ENCODE peak calls at places on chromosomes 3 and 15, in six cellular contexts. D is NB4, R is endothelial cell of umbilical vein, P is tibial nerve, Y is heart left ventricle, A is prostate gland. X is an unnamed sample.

GRCh38 chr3:13109516-13109915 is 36.3 kb upstream of the IQSEC1 start:
- DNase-seq in D (no peak), R (no peak), P (no peak), Y (no peak), A (no peak), X (no peak)

GRCh38 chr3:126197854-126198584 is 17.6 kb upstream of the ALDH1L1 start:
- DNase-seq in D (peak), R (peak), P (peak), Y (peak), A (peak), X (peak)

GRCh38 chr15:51135276-51135675 is 40.6 kb upstream of the TNFAIP8L3 start:
- DNase-seq in D (no peak), R (no peak), P (no peak), Y (no peak), A (no peak), X (no peak)

GRCh38 chr3:42265059-42265991 is 660 bp downstream of the CCK start:
- DNase-seq in D (no peak), R (no peak), P (no peak), Y (no peak), A (no peak), X (no peak)

GRCh38 chr3:43400162-43400561 is 113.8 kb downstream of the SNRK start:
- DNase-seq in D (no peak), R (no peak), P (no peak), Y (no peak), A (no peak), X (no peak)

GRCh38 chr3:125280966-125281365 is 68.4 kb upstream of the SLC12A8 start:
- DNase-seq in D (no peak), R (peak), P (no peak), Y (peak), A (no peak), X (no peak)

GRCh38 chr15:88467935-88468528 is 524 bp downstream of the MRPS11 start:
- DNase-seq in D (peak), R (peak), P (no peak), Y (no peak), A (no peak), X (no peak)

GRCh38 chr3:133124511-133124910 is 86.3 kb downstream of the TMEM108 start:
- DNase-seq in D (no peak), R (no peak), P (no peak), Y (no peak), A (no peak), X (peak)

GRCh38 chr3:134795776-134796312 is 784 bp downstream of the EPHB1 start:
- DNase-seq in D (no peak), R (no peak), P (no peak), Y (no peak), A (no peak), X (no peak)

GRCh38 chr3:124316034-124316287 is 324.0 kb upstream of the ROPN1 start:
- DNase-seq in D (peak), R (no peak), P (no peak), Y (no peak), A (no peak), X (no peak)

GRCh38 chr3:107064445-107065060 is 312.7 kb upstream of the CCDC54 start:
- DNase-seq in D (peak), R (peak), P (peak), Y (peak), A (peak), X (peak)

GRCh38 chr15:82530606-82531379 is 9.5 kb downstream of the RPS17 start:
- DNase-seq in D (peak), R (peak), P (peak), Y (peak), A (peak), X (peak)

GRCh38 chr3:159077860-159078259 is 276.0 kb downstream of the MFSD1 start:
- DNase-seq in D (no peak), R (peak), P (no peak), Y (no peak), A (no peak), X (no peak)

GRCh38 chr15:28246605-28247004 is 75.4 kb downstream of the HERC2 start:
- DNase-seq in D (no peak), R (no peak), P (no peak), Y (no peak), A (no peak), X (no peak)

GRCh38 chr3:69248394-69248793 is 126.0 kb upstream of the LMOD3 start:
- DNase-seq in D (no peak), R (no peak), P (no peak), Y (no peak), A (no peak), X (no peak)

GRCh38 chr3:70531063-70531657 is 218.7 kb upstream of the MDFIC2 start:
- DNase-seq in D (peak), R (peak), P (no peak), Y (no peak), A (no peak), X (no peak)

GRCh38 chr3:8455451-8456117 is 46.0 kb upstream of the LMCD1 start:
- DNase-seq in D (no peak), R (peak), P (no peak), Y (no peak), A (no peak), X (no peak)
- H3K4me3 ChIP-seq in D (no peak), R (no peak), P (no peak), Y (no peak), A (no peak), X (no peak)

GRCh38 chr3:153050978-153051377 is 111.0 kb upstream of the RAP2B start:
- DNase-seq in D (no peak), R (no peak), P (no peak), Y (no peak), A (no peak), X (no peak)
- TF ChIP-seq CTCF in D (no peak), R (no peak), P (no peak), Y (no peak), A (no peak), X (no peak)

GRCh38 chr3:74897006-74897405 is 282.5 kb upstream of the CNTN3 start:
- DNase-seq in D (peak), R (no peak), P (no peak), Y (no peak), A (no peak), X (no peak)
- TF ChIP-seq POLR2A in D (no peak), R (no peak), P (no peak), Y (no peak), A (no peak), X (no peak)

DNA sequence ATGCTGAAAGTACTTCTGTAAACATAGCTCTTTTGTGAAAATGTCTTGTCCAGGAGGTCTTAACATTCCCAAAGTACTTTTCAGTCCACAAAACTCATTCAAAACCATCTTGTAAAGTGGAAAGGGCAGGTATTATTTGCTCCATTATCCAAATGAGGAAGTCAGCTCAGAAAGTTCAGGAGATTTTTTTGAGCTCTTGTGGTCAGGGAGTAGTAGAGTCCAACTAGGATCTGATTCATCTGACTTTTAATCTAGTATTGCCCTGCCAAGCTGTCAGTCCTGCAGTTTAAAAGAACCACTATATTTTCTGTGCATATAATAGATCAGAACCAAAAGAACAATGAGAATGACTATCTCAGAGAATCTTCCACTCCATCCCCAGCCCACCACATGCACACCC is 83.5 kb downstream of the FOXB1 start:
- DNase-seq in D (no peak), R (no peak), P (no peak), Y (no peak), A (no peak), X (no peak)
- H3K4me3 ChIP-seq in D (no peak), R (no peak), P (no peak), Y (no peak), A (no peak), X (no peak)

DNA sequence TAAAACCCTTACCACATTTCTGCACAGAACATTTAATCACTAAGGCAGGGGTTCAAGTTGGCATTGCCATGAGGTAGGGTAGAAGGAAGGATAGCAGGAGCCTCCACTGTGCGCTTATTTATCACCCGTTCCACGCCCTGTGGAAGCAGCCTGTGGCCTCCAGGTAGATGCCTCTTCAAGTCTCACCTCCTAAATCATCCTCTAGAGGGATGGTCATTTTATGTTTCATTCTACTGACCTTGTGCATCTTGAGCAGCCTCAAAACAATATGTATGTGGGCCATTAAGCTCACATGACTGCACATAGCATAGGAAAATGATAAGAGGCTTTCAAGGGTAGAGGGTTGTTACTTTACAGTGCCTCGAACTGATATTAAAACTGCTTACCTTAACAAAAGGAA is 546.2 kb downstream of the GRM7 start:
- DNase-seq in D (no peak), R (no peak), P (no peak), Y (no peak), A (no peak), X (no peak)
- TF ChIP-seq CTCF in D (no peak), R (no peak), P (no peak), Y (no peak), A (no peak), X (no peak)